ENCODE peak calls at places on chromosomes 12 and 14, in nine cellular contexts. D is lower leg skin, O is GM06990, G is fibroblast of the aortic adventitia, F is IMR-90, E is left ventricle myocardium inferior, J is bronchial epithelial cell, Q is GM12865, U is lower lobe of right lung. M is an unnamed sample.

GRCh38 chr12:1932264-1932777 is 13.9 kb upstream of the CACNA2D4 start:
- DNase-seq in D (no peak), O (peak; percentile 41), G (peak; percentile 75), F (no peak), E (peak; percentile 75), J (no peak), Q (peak; percentile 16), U (peak; percentile 50), M (peak; percentile 41)

GRCh38 chr12:50387972-50388478 is 8.4 kb downstream of the FAM186A start:
- DNase-seq in D (no peak), O (no peak), G (peak; percentile 29), F (no peak), E (no peak), J (no peak), Q (no peak), U (no peak), M (no peak)

GRCh38 chr12:20624718-20625117 is 70.4 kb upstream of the SLCO1C1 start:
- DNase-seq in D (no peak), O (no peak), G (peak; percentile 34), F (peak; percentile 30), E (no peak), J (peak; percentile 25), Q (no peak), U (no peak), M (peak; percentile 20)

GRCh38 chr14:55092326-55092725 is 36.7 kb upstream of the LGALS3 start:
- DNase-seq in D (no peak), O (no peak), G (peak; percentile 53), F (no peak), E (no peak), J (no peak), Q (no peak), U (no peak), M (no peak)

GRCh38 chr12:25852792-25853191 is 105.7 kb upstream of the RASSF8 start:
- DNase-seq in D (no peak), O (no peak), G (no peak), F (peak; percentile 95), E (no peak), J (peak; percentile 41), Q (no peak), U (no peak), M (peak; percentile 83)

GRCh38 chr12:82383930-82384513 is 25.7 kb downstream of the METTL25 start:
- DNase-seq in D (no peak), O (no peak), G (peak; percentile 48), F (peak; percentile 54), E (no peak), J (peak; percentile 51), Q (peak; percentile 11), U (no peak), M (peak; percentile 28)

GRCh38 chr14:104171029-104171697 is 32.8 kb downstream of the KIF26A start:
- DNase-seq in D (no peak), O (no peak), G (no peak), F (no peak), E (no peak), J (peak; percentile 23), Q (no peak), U (peak; percentile 62), M (no peak)

GRCh38 chr12:132121283-132121682 is 22.8 kb downstream of the DDX51 start:
- DNase-seq in D (no peak), O (no peak), G (no peak), F (no peak), E (no peak), J (no peak), Q (no peak), U (no peak), M (no peak)

GRCh38 chr14:104665663-104666522 is 23.5 kb upstream of the INF2 start:
- DNase-seq in D (no peak), O (peak; percentile 54), G (no peak), F (no peak), E (peak; percentile 49), J (peak; percentile 25), Q (no peak), U (no peak), M (no peak)

GRCh38 chr12:117863004-117863709 is 105.6 kb downstream of the KSR2 start:
- DNase-seq in D (peak; percentile 25), O (no peak), G (no peak), F (no peak), E (no peak), J (peak; percentile 15), Q (no peak), U (no peak), M (no peak)

GRCh38 chr14:36553650-36554260 is 28.7 kb downstream of the NKX2-8 start:
- DNase-seq in D (no peak), O (no peak), G (peak; percentile 68), F (peak; percentile 51), E (no peak), J (peak; percentile 44), Q (peak; percentile 52), U (no peak), M (peak; percentile 45)

GRCh38 chr14:96002511-96002884 is 36.7 kb upstream of the C14orf132 start:
- DNase-seq in D (no peak), O (no peak), G (no peak), F (no peak), E (no peak), J (no peak), Q (no peak), U (no peak), M (no peak)

GRCh38 chr14:95998656-95999055 is 40.5 kb upstream of the C14orf132 start:
- DNase-seq in D (no peak), O (no peak), G (peak; percentile 71), F (peak; percentile 53), E (no peak), J (peak; percentile 22), Q (no peak), U (no peak), M (peak; percentile 50)

GRCh38 chr14:96001866-96002510 is 37.2 kb upstream of the C14orf132 start:
- DNase-seq in D (no peak), O (no peak), G (no peak), F (peak; percentile 8), E (no peak), J (no peak), Q (no peak), U (no peak), M (no peak)
- TF ChIP-seq CTCF in D (no peak), O (no peak), G (no peak), F (no peak), E (no peak), J (no peak), Q (no peak), U (no peak), M (no peak)

DNA sequence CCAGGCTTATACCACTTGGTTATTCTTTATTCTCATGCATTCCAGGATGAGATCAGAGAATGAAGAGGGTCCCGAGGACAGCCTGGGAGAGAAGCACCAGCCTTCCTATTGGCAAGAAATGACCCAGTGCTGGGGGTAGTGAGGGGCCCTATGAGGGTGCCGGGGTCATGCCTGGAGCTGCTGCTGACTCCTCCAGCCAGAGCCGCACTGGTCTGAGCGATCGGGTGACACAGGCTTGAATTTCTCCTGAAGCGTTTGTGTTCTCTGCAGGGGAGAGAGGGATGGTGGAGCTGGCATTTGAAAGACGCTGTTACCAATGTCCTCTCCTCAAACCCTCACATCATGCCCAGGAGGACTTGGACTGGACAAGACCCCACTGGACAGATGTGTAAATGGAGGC is 18.1 kb downstream of the MORN3 start:
- DNase-seq in D (no peak), O (no peak), G (no peak), F (no peak), E (no peak), J (no peak), Q (no peak), U (no peak), M (no peak)
- H3K4me3 ChIP-seq in D (no peak overlapping the region), O (no peak overlapping the region), G (no peak overlapping the region), F (no peak overlapping the region), E (no peak overlapping the region), J (no peak overlapping the region), Q (no peak overlapping the region), U (no peak overlapping the region), M (no peak overlapping the region)

GRCh38 chr14:56121786-56122185 is 3.6 kb downstream of the PELI2 start:
- DNase-seq in D (no peak), O (no peak), G (no peak), F (peak; percentile 82), E (no peak), J (no peak), Q (no peak), U (no peak), M (peak; percentile 44)

GRCh38 chr14:56122306-56122705 is 4.1 kb downstream of the PELI2 start:
- DNase-seq in D (no peak), O (no peak), G (no peak), F (peak; percentile 17), E (no peak), J (no peak), Q (no peak), U (no peak), M (no peak)

GRCh38 chr14:56118611-56119181 is 485 bp downstream of the PELI2 start:
- DNase-seq in D (no peak), O (no peak), G (no peak), F (no peak), E (peak; percentile 41), J (no peak), Q (no peak), U (peak; percentile 70), M (no peak)

GRCh38 chr14:56119221-56119967 is 1.2 kb downstream of the PELI2 start:
- DNase-seq in D (peak; percentile 23), O (peak; percentile 15), G (peak; percentile 25), F (peak; percentile 52), E (peak; percentile 51), J (peak; percentile 15), Q (peak; percentile 21), U (peak; percentile 73), M (peak; percentile 14)

DNA sequence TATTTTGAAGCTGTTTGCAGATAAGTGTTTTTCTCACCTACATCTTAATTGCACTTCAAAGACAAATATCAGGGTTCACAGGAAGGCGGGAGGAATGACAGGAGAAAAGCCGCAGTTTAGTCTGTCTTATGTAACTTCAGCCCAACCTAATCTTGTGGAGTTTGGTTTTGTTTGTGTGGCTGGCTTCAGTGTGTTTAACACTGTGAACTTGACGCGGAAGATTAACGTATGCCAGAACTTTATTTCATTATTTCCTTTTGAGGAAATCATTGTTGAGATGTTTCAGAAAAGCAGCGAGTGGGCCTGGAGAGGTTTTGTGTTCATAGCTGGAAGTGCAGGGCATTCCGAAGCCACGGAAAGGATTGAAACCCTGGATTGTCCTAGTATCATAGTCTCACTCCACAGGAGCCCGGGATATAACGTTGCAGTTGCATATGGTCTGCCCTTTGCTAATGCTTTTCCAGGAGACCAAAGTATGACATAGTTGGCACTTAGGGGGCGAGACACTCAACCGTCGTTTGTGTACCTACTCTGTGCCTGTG is 2.0 kb downstream of the PELI2 start:
- DNase-seq in D (no peak), O (no peak), G (peak; percentile 74), F (peak; percentile 46), E (no peak), J (no peak), Q (no peak), U (no peak), M (peak; percentile 6)
- TF ChIP-seq CTCF in D (no peak), O (no peak), G (peak; percentile 47), F (no peak), E (peak; percentile 38), J (no peak), Q (no peak), U (no peak), M (no peak)

DNA sequence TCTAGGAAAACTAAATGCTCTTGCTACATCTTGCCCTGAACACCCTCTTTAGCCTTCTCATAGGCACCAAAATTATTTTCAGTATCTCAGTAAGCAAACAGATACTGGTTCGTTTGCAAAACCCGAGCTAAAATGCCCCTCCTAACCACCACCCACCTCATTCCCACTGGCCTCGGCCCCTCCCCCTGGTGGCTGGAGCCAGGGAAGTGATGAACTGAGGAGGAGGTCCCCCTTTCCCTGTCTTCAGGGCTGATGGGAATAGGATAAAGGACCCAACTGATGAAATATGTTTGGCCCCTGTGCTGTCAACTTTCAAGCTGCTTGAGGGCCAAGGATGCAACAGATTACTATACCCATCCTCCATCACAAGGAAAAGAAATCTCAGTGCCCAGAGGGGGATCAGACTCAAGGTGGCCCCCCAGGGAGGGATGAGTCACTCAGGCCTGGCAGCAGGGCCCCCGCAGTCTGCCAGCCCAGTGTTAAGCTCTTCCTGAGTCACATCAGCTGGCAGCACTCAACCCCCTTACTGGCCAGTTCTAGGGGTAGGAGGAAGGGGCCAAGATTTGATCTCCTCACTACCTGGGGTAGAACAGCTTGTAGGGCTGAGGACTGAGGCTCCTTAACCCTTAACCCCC is 1.7 kb downstream of the ANKRD52 start:
- DNase-seq in D (no peak), O (no peak), G (peak; percentile 78), F (peak; percentile 46), E (no peak), J (no peak), Q (no peak), U (no peak), M (no peak)
- H3K4me3 ChIP-seq in D (no peak overlapping the region), O (no peak overlapping the region), G (peak overlapping the region; percentile 86), F (peak overlapping the region; percentile 94), E (peak overlapping the region; percentile 98), J (no peak overlapping the region), Q (no peak overlapping the region), U (no peak overlapping the region), M (peak overlapping the region; percentile 9)

M was measured in fibroblast of villous mesenchyme.